ENCODE peak calls at places on chromosome 1, in nine cellular contexts. Z, P, K, A, N, G, R, O and S are unnamed samples.

GRCh38 chr1:92853299-92853698 is 21.5 kb downstream of the RPL5 start:
- DNase-seq in Z (no peak), P (no peak), K (no peak), A (no peak), N (no peak), G (no peak), R (no peak), O (no peak), S (no peak)

GRCh38 chr1:12674358-12674757 is 30.5 kb downstream of the AADACL4 start:
- DNase-seq in Z (no peak), P (no peak), K (no peak), A (no peak), N (no peak), G (no peak), R (no peak), O (no peak), S (no peak)

GRCh38 chr1:82759035-82759434 is 958.3 kb downstream of the ADGRL2 start:
- DNase-seq in Z (no peak), P (no peak), K (no peak), A (no peak), N (no peak), G (no peak), R (no peak), O (no peak), S (no peak)

GRCh38 chr1:209045326-209046057 is 538.0 kb upstream of the CAMK1G start:
- DNase-seq in Z (no peak), P (no peak), K (no peak), A (peak; percentile 55), N (no peak), G (peak; percentile 43), R (no peak), O (no peak), S (no peak)

GRCh38 chr1:53025034-53025777 is 36.8 kb upstream of the PODN start:
- DNase-seq in Z (peak; percentile 31), P (peak; percentile 83), K (no peak), A (peak; percentile 70), N (no peak), G (peak; percentile 88), R (peak; percentile 49), O (peak; percentile 82), S (no peak)

GRCh38 chr1:206135248-206135647 is 18.1 kb upstream of the AVPR1B start:
- DNase-seq in Z (no peak), P (no peak), K (no peak), A (no peak), N (no peak), G (no peak), R (no peak), O (no peak), S (no peak)

GRCh38 chr1:155053531-155054105 is 2.5 kb downstream of the ADAM15 start:
- DNase-seq in Z (no peak), P (no peak), K (no peak), A (no peak), N (no peak), G (no peak), R (no peak), O (no peak), S (no peak)

GRCh38 chr1:84541679-84542078 is 32.6 kb downstream of the CTBS start:
- DNase-seq in Z (no peak), P (no peak), K (no peak), A (no peak), N (no peak), G (no peak), R (no peak), O (no peak), S (no peak)

GRCh38 chr1:7538033-7538432 is 233.1 kb upstream of the VAMP3 start:
- DNase-seq in Z (peak; percentile 1), P (peak; percentile 20), K (no peak), A (peak; percentile 62), N (peak; percentile 60), G (peak; percentile 69), R (no peak), O (no peak), S (no peak)

GRCh38 chr1:17404034-17404671 is 32.2 kb downstream of the PADI6 start:
- DNase-seq in Z (no peak), P (no peak), K (no peak), A (no peak), N (no peak), G (no peak), R (no peak), O (no peak), S (no peak)

GRCh38 chr1:229093546-229094336 is 177.2 kb upstream of the RAB4A start:
- DNase-seq in Z (no peak), P (no peak), K (no peak), A (no peak), N (no peak), G (no peak), R (no peak), O (no peak), S (no peak)

GRCh38 chr1:167628754-167629515 is 1.1 kb upstream of the RCSD1 start:
- DNase-seq in Z (no peak), P (no peak), K (no peak), A (no peak), N (no peak), G (no peak), R (no peak), O (no peak), S (no peak)

GRCh38 chr1:232486454-232487202 is 143.3 kb downstream of the SIPA1L2 start:
- DNase-seq in Z (no peak), P (no peak), K (no peak), A (peak; percentile 43), N (no peak), G (peak; percentile 34), R (no peak), O (no peak), S (no peak)

GRCh38 chr1:75672528-75673393 is 51.7 kb upstream of the ACADM start:
- DNase-seq in Z (no peak), P (peak; percentile 59), K (no peak), A (peak; percentile 90), N (peak; percentile 21), G (peak; percentile 90), R (no peak), O (peak; percentile 11), S (no peak)

GRCh38 chr1:114234408-114235119 is 80.9 kb upstream of the SYT6 start:
- DNase-seq in Z (no peak), P (no peak), K (no peak), A (no peak), N (no peak), G (no peak), R (no peak), O (no peak), S (no peak)

GRCh38 chr1:36400514-36400824 is 2.8 kb upstream of the LSM10 start:
- DNase-seq in Z (no peak), P (no peak), K (no peak), A (no peak), N (no peak), G (no peak), R (no peak), O (no peak), S (no peak)

GRCh38 chr1:109089242-109090015 is 1.1 kb upstream of the TMEM167B start:
- DNase-seq in Z (peak; percentile 58), P (peak; percentile 80), K (no peak), A (peak; percentile 70), N (peak; percentile 88), G (peak; percentile 86), R (peak; percentile 69), O (peak; percentile 57), S (peak; percentile 72)

GRCh38 chr1:109090415-109091195 is at the start of gene TMEM167B:
- DNase-seq in Z (peak; percentile 92), P (peak; percentile 97), K (peak; percentile 84), A (peak; percentile 97), N (peak; percentile 97), G (peak; percentile 98), R (peak; percentile 95), O (peak; percentile 94), S (peak; percentile 91)

GRCh38 chr1:109096110-109096509 is 5.5 kb downstream of the TMEM167B start:
- DNase-seq in Z (no peak), P (no peak), K (no peak), A (no peak), N (no peak), G (no peak), R (no peak), O (no peak), S (no peak)

GRCh38 chr1:109091196-109092193 is 931 bp downstream of the TMEM167B start:
- DNase-seq in Z (no peak), P (no peak), K (no peak), A (peak; percentile 53), N (no peak), G (peak; percentile 82), R (no peak), O (peak; percentile 38), S (no peak)

DNA sequence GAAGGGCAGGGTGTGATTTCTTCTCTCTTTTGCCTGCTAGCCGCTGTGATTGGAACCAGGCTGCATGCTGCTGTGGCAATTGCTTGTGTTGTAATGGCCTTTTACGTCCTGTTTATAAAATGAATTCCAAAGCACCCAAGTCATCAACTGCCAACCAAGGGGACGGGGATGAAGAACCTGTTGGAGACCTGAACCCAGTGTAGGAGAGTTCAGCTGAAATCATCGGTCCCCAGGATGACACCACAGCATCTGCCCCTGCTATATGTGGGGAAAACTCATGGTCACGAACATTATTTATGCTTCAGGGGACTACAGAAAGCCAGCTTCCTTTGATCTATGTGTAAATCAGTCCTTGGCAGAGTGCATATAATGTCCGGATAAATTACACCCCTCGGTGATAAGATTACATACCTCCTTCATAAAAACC is 3.8 kb downstream of the TMEM167B start:
- DNase-seq in Z (no peak), P (no peak), K (no peak), A (peak; percentile 51), N (no peak), G (peak; percentile 47), R (no peak), O (no peak), S (no peak)
- H3K27ac ChIP-seq in Z (peak overlapping the region; percentile 98), P (no peak overlapping the region), K (no peak overlapping the region), A (no peak overlapping the region), N (no peak overlapping the region), G (no peak overlapping the region), R (peak overlapping the region; percentile 60), O (no peak overlapping the region), S (no peak overlapping the region)

DNA sequence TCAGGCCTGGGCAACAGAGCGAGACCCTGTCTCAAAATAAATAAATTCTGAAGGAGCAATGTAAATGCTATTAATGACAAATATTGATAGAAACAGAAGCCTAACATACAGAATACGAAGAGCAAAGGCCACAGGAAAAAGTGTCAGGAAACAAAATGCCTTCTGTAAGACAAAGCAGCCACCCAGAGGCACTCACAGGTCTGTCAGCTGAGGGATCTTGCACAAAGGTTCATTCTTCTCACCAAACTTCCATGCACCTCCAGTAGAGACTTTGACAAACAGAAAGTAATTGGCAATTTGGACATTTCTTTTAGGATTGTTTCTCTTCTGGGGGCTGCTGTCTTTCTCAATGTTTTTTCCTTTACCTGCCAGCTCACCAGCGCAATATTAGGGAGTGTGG is 1.2 kb upstream of the ALDH9A1 start:
- DNase-seq in Z (no peak), P (no peak), K (no peak), A (no peak), N (no peak), G (no peak), R (no peak), O (no peak), S (no peak)
- H3K27ac ChIP-seq in Z (no peak overlapping the region), P (no peak overlapping the region), K (no peak overlapping the region), A (no peak overlapping the region), N (no peak overlapping the region), G (no peak overlapping the region), R (no peak overlapping the region), O (no peak overlapping the region), S (no peak overlapping the region)

GRCh38 chr1:186849271-186849671 is 20.5 kb downstream of the PLA2G4A start:
- DNase-seq in Z (no peak), P (no peak), K (no peak), A (no peak), N (peak; percentile 53), G (no peak), R (no peak), O (no peak), S (peak; percentile 10)
- H3K27ac ChIP-seq in Z (peak overlapping the region; percentile 29), P (no peak overlapping the region), K (no peak overlapping the region), A (no peak overlapping the region), N (no peak overlapping the region), G (no peak overlapping the region), R (peak overlapping the region; percentile 71), O (peak overlapping the region; percentile 29), S (no peak overlapping the region)

GRCh38 chr1:15412488-15412800 is 2.8 kb downstream of the EFHD2 start:
- DNase-seq in Z (no peak), P (no peak), K (no peak), A (no peak), N (no peak), G (no peak), R (no peak), O (no peak), S (no peak)
- H3K27ac ChIP-seq in Z (peak overlapping the region; percentile 78), P (no peak overlapping the region), K (no peak overlapping the region), A (no peak overlapping the region), N (no peak overlapping the region), G (no peak overlapping the region), R (peak overlapping the region; percentile 96), O (peak overlapping the region; percentile 83), S (peak overlapping the region; percentile 49)